ENCODE peak calls at places on chromosomes 1 and 21, in four cellular contexts. I is IMR-90, P is GM23338, Y is MM.1S. O is an unnamed sample.

GRCh38 chr1:146032613-146033219 is 11.2 kb upstream of the HJV start:
- DNase-seq in Y (peak), P (peak), I (peak), O (peak)

GRCh38 chr21:39581414-39581813 is 31.3 kb upstream of the B3GALT5 start:
- DNase-seq in P (peak), I (no peak), Y (no peak), O (no peak)

GRCh38 chr1:75967719-75968118 is 35.5 kb upstream of the ASB17 start:
- DNase-seq in I (no peak), P (no peak), Y (no peak), O (no peak)

GRCh38 chr1:116957646-116958045 is 43.9 kb upstream of the CD101 start:
- DNase-seq in P (no peak), Y (no peak), I (no peak), O (no peak)

GRCh38 chr1:118217073-118217620 is 32.1 kb upstream of the SPAG17 start:
- DNase-seq in I (no peak), P (no peak), Y (no peak), O (peak)

GRCh38 chr1:166040635-166041034 is 126.2 kb downstream of the FAM78B start:
- DNase-seq in I (no peak), P (no peak), Y (no peak), O (no peak)

GRCh38 chr1:153795934-153796785 is 21.0 kb downstream of the SLC27A3 start:
- DNase-seq in Y (no peak), I (no peak), P (no peak), O (no peak)

GRCh38 chr1:174243451-174244000 is 84.2 kb downstream of the RABGAP1L start:
- DNase-seq in Y (no peak), I (peak), P (no peak), O (peak)

GRCh38 chr1:167654975-167655575 is 25.0 kb downstream of the RCSD1 start:
- DNase-seq in Y (no peak), P (no peak), I (no peak), O (no peak)

GRCh38 chr1:186829679-186830587 is 1.2 kb downstream of the PLA2G4A start:
- DNase-seq in I (no peak), Y (peak), P (no peak), O (no peak)

GRCh38 chr1:2801046-2801445 is 447 bp downstream of the TTC34 start:
- DNase-seq in Y (no peak), I (no peak), P (no peak), O (no peak)

GRCh38 chr1:22238356-22239224 is 95.7 kb upstream of the WNT4 start:
- DNase-seq in I (no peak), Y (no peak), P (no peak), O (no peak)

GRCh38 chr1:998051-998821 is 1.7 kb downstream of the HES4 start:
- DNase-seq in Y (no peak), P (peak), I (no peak), O (no peak)

GRCh38 chr1:118911571-118911970 is 76.6 kb downstream of the TBX15 start:
- DNase-seq in Y (no peak), I (no peak), P (no peak), O (no peak)

GRCh38 chr1:10379676-10380075 is 19.2 kb upstream of the PGD start:
- DNase-seq in P (no peak), I (no peak), Y (no peak), O (no peak)

GRCh38 chr1:199404976-199405375 is 622.5 kb upstream of the NR5A2 start:
- DNase-seq in P (no peak), I (peak), Y (no peak), O (peak)

GRCh38 chr1:107643766-107644165 is 321.2 kb downstream of the VAV3 start:
- DNase-seq in Y (no peak), P (no peak), I (no peak), O (no peak)

GRCh38 chr1:39639333-39640130 is at the start of gene HEYL:
- DNase-seq in P (peak), I (peak), Y (peak), O (no peak)

GRCh38 chr1:69126761-69127160 is 441.0 kb upstream of the LRRC7 start:
- DNase-seq in I (no peak), Y (no peak), P (no peak), O (no peak)

GRCh38 chr1:205994342-205994741 is 8.9 kb downstream of the RAB7B start:
- DNase-seq in Y (no peak), I (no peak), P (no peak), O (no peak)

GRCh38 chr21:41901099-41901498 is 22.0 kb upstream of the PRDM15 start:
- DNase-seq in Y (no peak), I (no peak), P (no peak), O (no peak)

GRCh38 chr1:42176902-42177519 is 12.5 kb upstream of the GUCA2A start:
- DNase-seq in I (peak), Y (peak), P (peak), O (peak)

GRCh38 chr1:61337981-61338848 is 255.9 kb downstream of the NFIA start:
- DNase-seq in I (peak), Y (no peak), P (peak), O (peak)

GRCh38 chr21:42653492-42654061 is at the start of gene PDE9A:
- DNase-seq in I (no peak), P (peak), Y (no peak), O (no peak)

GRCh38 chr1:9835758-9836631 is 12.2 kb upstream of the CLSTN1 start:
- DNase-seq in P (peak), Y (no peak), I (peak), O (peak)

GRCh38 chr1:234975122-234975940 is 153.3 kb downstream of the TOMM20 start:
- DNase-seq in I (peak), P (no peak), Y (no peak), O (peak)

GRCh38 chr21:33977721-33978369 is 62.2 kb upstream of the ATP5PO start:
- DNase-seq in P (no peak), Y (no peak), I (no peak), O (no peak)

GRCh38 chr1:36789535-36789934 is 244.8 kb downstream of the GRIK3 start:
- DNase-seq in P (no peak), Y (no peak), I (no peak), O (no peak)

GRCh38 chr1:184014271-184014670 is 23.3 kb downstream of the COLGALT2 start:
- DNase-seq in P (no peak), Y (no peak), I (no peak), O (no peak)

GRCh38 chr21:35508389-35508888 is 459.3 kb upstream of the RUNX1 start:
- DNase-seq in Y (no peak), I (peak), P (peak), O (peak)

GRCh38 chr21:35504277-35504676 is 455.2 kb upstream of the RUNX1 start:
- DNase-seq in P (no peak), I (no peak), Y (no peak), O (no peak)

GRCh38 chr21:35505067-35505466 is 456.0 kb upstream of the RUNX1 start:
- DNase-seq in Y (no peak), P (peak), I (no peak), O (no peak)

GRCh38 chr21:35506352-35506751 is 457.2 kb upstream of the RUNX1 start:
- DNase-seq in P (peak), I (no peak), Y (no peak), O (no peak)

DNA sequence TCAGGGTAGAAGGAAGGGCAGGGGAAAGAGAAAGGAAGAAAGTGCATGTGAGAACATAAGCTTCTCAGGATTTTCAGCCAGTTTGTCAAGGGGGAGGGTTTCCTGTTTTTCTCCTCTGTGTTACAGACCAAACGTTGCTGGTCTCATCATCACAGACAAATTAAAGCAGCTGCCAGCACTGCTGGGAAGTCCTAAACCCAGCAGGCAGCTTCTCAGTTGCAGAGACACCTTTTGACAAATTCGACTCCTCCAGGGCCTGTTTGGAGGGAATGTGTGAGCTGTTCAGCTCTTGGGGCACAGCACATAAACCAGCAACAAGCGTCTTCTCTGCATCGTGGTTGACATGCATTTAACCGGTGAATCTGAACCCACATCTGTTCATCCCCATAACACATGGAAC is 454.5 kb upstream of the RUNX1 start:
- DNase-seq in Y (peak), P (no peak), I (peak), O (peak)
- H3K4me3 ChIP-seq in Y (no peak), P (no peak), I (no peak), O (no peak)

DNA sequence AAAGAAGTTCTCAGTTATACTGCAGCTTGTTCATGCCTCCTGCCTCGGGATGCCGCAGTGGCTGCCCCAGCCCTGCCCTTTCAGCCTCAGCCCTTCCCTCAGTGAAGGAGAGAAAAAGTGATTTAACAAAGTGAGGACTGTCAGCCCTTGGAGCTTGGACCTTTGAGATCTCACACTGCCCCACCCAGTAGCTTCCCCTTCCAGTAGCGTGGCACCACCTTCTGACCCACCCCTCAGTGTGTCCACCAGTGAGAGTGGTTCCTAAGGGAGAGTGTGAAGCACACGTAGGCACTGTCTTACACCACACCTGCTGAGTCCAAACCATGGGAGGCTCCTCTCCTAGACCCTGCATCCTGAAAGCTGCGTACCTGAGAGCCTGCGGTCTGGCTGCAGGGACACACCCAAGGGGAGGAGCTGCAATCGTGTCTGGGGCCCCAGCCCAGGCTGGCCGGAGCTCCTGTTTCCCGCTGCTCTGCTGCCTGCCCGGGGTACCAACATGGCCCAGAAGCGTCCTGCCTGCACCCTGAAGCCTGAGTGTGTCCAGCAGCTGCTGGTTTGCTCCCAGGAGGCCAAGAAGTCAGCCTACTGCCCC is at the start of gene CDA:
- DNase-seq in I (no peak), P (peak), Y (peak), O (no peak)
- H3K4me3 ChIP-seq in I (no peak), P (peak), Y (no peak), O (no peak)

GRCh38 chr1:226737819-226738420 is 1.2 kb downstream of the ITPKB start:
- DNase-seq in I (peak), P (peak), Y (peak), O (peak)

GRCh38 chr1:226734611-226735153 is 4.4 kb downstream of the ITPKB start:
- DNase-seq in P (no peak), Y (no peak), I (no peak), O (no peak)

GRCh38 chr1:226735576-226735975 is 3.5 kb downstream of the ITPKB start:
- DNase-seq in Y (peak), I (no peak), P (no peak), O (no peak)

GRCh38 chr1:226736908-226737818 is 1.9 kb downstream of the ITPKB start:
- DNase-seq in Y (peak), I (peak), P (peak), O (peak)

GRCh38 chr1:226736001-226736907 is 2.8 kb downstream of the ITPKB start:
- DNase-seq in Y (no peak), P (peak), I (no peak), O (peak)
- H3K4me3 ChIP-seq in Y (peak), P (peak), I (no peak), O (peak)

GRCh38 chr1:114154146-114154962 is 685 bp upstream of the SYT6 start:
- DNase-seq in I (no peak), Y (no peak), P (peak), O (peak)
- H3K4me3 ChIP-seq in I (no peak), Y (no peak), P (peak), O (no peak)

GRCh38 chr1:18011703-18012102 is 95.9 kb upstream of the IGSF21 start:
- DNase-seq in P (no peak), Y (no peak), I (no peak), O (no peak)

GRCh38 chr1:18012686-18013085 is 94.9 kb upstream of the IGSF21 start:
- DNase-seq in Y (no peak), I (no peak), P (peak), O (no peak)

GRCh38 chr1:18010408-18010807 is 97.2 kb upstream of the IGSF21 start:
- DNase-seq in I (no peak), P (no peak), Y (no peak), O (no peak)

GRCh38 chr1:18009729-18010075 is 97.9 kb upstream of the IGSF21 start:
- DNase-seq in Y (no peak), I (no peak), P (no peak), O (no peak)

GRCh38 chr1:18010945-18011344 is 96.7 kb upstream of the IGSF21 start:
- DNase-seq in Y (no peak), P (peak), I (no peak), O (no peak)
- H3K4me3 ChIP-seq in Y (no peak), P (no peak), I (no peak), O (no peak)

GRCh38 chr1:78048446-78048845 is 2.7 kb downstream of the GIPC2 start:
- DNase-seq in I (no peak), P (no peak), Y (no peak), O (no peak)
- H3K4me3 ChIP-seq in I (no peak), P (no peak), Y (no peak), O (no peak)

GRCh38 chr1:228210076-228210651 is 2.3 kb downstream of the OBSCN start:
- DNase-seq in Y (no peak), I (no peak), P (no peak), O (no peak)
- H3K4me3 ChIP-seq in Y (no peak), I (no peak), P (no peak), O (no peak)

GRCh38 chr1:177302365-177303044 is 131.7 kb downstream of the BRINP2 start:
- DNase-seq in I (no peak), Y (no peak), P (peak), O (no peak)

GRCh38 chr1:177307771-177308170 is 137.0 kb downstream of the BRINP2 start:
- DNase-seq in P (no peak), I (peak), Y (no peak), O (no peak)

GRCh38 chr1:177306981-177307380 is 136.2 kb downstream of the BRINP2 start:
- DNase-seq in Y (no peak), I (no peak), P (no peak), O (no peak)

GRCh38 chr1:177306019-177306415 is 135.3 kb downstream of the BRINP2 start:
- DNase-seq in I (no peak), P (no peak), Y (no peak), O (no peak)

DNA sequence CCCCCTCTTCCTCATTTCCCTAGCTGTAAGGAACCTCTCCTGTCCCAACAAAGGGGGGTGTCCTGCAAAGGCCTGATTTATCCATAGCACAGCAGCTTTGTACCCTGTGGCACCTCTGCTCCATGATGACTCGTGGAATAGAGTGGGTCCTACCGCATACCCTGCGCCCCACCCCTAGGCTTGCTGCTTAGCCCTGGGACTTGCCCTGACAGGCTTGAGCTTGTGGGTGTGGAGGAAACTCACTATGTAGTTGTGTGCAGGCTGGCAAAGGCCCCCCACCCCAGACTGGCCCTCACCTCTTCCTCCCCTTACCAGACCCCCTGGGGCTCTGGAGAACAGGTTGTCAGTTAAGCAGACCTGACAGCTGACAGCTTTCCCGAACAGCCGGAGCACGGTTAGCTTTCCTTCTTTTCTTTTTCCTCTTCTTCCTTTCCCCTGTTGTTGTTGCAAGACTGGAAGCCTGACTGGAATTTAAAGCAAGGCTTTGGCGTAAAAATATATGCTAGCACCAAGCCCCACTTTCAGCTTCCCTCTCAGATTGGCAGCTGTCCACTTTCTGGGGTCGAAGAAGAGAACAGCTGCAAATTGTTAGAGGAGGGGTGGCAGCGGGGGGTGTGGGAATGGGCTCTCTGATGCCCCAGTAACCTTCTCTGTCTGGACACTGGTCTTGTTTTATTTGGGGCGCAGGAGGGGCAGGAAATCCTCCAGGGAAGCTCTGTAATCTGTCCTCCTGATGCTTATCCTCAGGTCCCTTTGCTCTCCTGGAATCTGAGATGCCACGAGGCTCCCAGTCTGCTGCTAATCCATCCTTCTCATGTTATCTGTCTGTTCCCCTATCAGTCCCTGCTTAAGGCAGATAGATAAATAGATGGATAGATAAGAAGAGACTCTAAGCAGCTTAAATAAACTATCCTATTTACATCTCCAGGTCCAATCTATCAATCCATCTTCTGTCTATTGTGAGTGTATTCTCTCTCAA is 134.6 kb downstream of the BRINP2 start:
- DNase-seq in P (no peak), I (no peak), Y (no peak), O (no peak)
- H3K4me3 ChIP-seq in P (no peak), I (no peak), Y (no peak), O (no peak)